ENCODE peak calls at places on chromosomes 5 and 9, in five cellular contexts. W is RWPE1, O is Panc1, A is cardiac fibroblast, M is HFFc6. G is an unnamed sample.

GRCh38 chr9:127116946-127117345 is 5.5 kb downstream of the ANGPTL2 start:
- DNase-seq in W (no peak), O (no peak), A (peak), M (no peak), G (no peak)

GRCh38 chr5:89351975-89352374 is 469.0 kb upstream of the MEF2C start:
- DNase-seq in W (peak), O (no peak), A (peak), M (peak), G (no peak)

GRCh38 chr9:99288830-99289229 is 66.7 kb downstream of the SEC61B start:
- DNase-seq in W (no peak), O (no peak), A (no peak), M (no peak), G (no peak)

GRCh38 chr5:139849942-139850341 is 54.3 kb downstream of the PSD2 start:
- DNase-seq in W (no peak), O (no peak), A (no peak), M (no peak), G (no peak)

GRCh38 chr9:136920069-136920468 is 24.5 kb downstream of the FBXW5 start:
- DNase-seq in W (no peak), O (no peak), A (no peak), M (no peak), G (no peak)

GRCh38 chr5:75856056-75856455 is 138.8 kb upstream of the POC5 start:
- DNase-seq in W (no peak), O (no peak), A (no peak), M (no peak), G (no peak)

GRCh38 chr5:80781356-80781755 is 126.6 kb upstream of the DHFR start:
- DNase-seq in W (no peak), O (no peak), A (peak), M (peak), G (no peak)

GRCh38 chr5:62536232-62536631 is 42.4 kb upstream of the LRRC70 start:
- DNase-seq in W (no peak), O (no peak), A (no peak), M (no peak), G (no peak)

GRCh38 chr5:127358782-127359181 is 68.2 kb downstream of the MEGF10 start:
- DNase-seq in W (no peak), O (no peak), A (peak), M (no peak), G (no peak)

GRCh38 chr5:170147051-170147785 is 41.5 kb downstream of the FOXI1 start:
- DNase-seq in W (no peak), O (no peak), A (no peak), M (no peak), G (no peak)

GRCh38 chr5:167285591-167285990 is 1005.9 kb upstream of the WWC1 start:
- DNase-seq in W (no peak), O (no peak), A (no peak), M (no peak), G (no peak)

GRCh38 chr5:58972301-58972700 is 389.4 kb downstream of the RAB3C start:
- DNase-seq in W (no peak), O (no peak), A (peak), M (no peak), G (no peak)

GRCh38 chr5:179267671-179268071 is 77.6 kb downstream of the ADAMTS2 start:
- DNase-seq in W (no peak), O (no peak), A (no peak), M (no peak), G (no peak)

GRCh38 chr9:72583370-72583769 is 62.0 kb downstream of the TMC1 start:
- DNase-seq in W (no peak), O (no peak), A (no peak), M (no peak), G (no peak)

GRCh38 chr9:116411506-116411905 is 257.9 kb downstream of the PAPPA start:
- DNase-seq in W (no peak), O (no peak), A (no peak), M (no peak), G (no peak)

GRCh38 chr5:14086261-14086660 is 56.9 kb upstream of the TRIO start:
- DNase-seq in W (no peak), O (no peak), A (peak), M (no peak), G (no peak)

GRCh38 chr9:23005061-23005690 is 558.6 kb downstream of the DMRTA1 start:
- DNase-seq in W (no peak), O (no peak), A (no peak), M (no peak), G (no peak)

GRCh38 chr5:51345106-51345505 is 38.1 kb upstream of the ISL1 start:
- DNase-seq in W (peak), O (no peak), A (peak), M (no peak), G (no peak)

GRCh38 chr5:146007270-146007669 is 70.9 kb downstream of the SH3RF2 start:
- DNase-seq in W (no peak), O (no peak), A (peak), M (peak), G (no peak)

GRCh38 chr5:573976-574375 is 38.2 kb upstream of the CEP72 start:
- DNase-seq in W (no peak), O (no peak), A (no peak), M (no peak), G (no peak)

GRCh38 chr5:14476791-14477435 is 104.7 kb upstream of the OTULINL start:
- DNase-seq in W (peak), O (peak), A (peak), M (peak), G (no peak)

GRCh38 chr9:68541568-68541967 is 885 bp upstream of the TMEM252 start:
- DNase-seq in W (no peak), O (no peak), A (no peak), M (no peak), G (no peak)

GRCh38 chr5:144308211-144308610 is 137.5 kb downstream of the KCTD16 start:
- DNase-seq in W (no peak), O (no peak), A (no peak), M (no peak), G (no peak)

GRCh38 chr9:6922124-6922676 is 164.4 kb downstream of the KDM4C start:
- DNase-seq in W (no peak), O (no peak), A (no peak), M (no peak), G (no peak)

GRCh38 chr9:91421022-91421765 is 2.4 kb downstream of the NFIL3 start:
- DNase-seq in W (peak), O (no peak), A (peak), M (no peak), G (peak)

GRCh38 chr9:111661150-111661801 is at the start of gene GNG10:
- DNase-seq in W (peak), O (no peak), A (peak), M (peak), G (peak)

GRCh38 chr5:123157797-123158528 is 68.9 kb downstream of the PRDM6 start:
- DNase-seq in W (peak), O (no peak), A (peak), M (peak), G (no peak)

GRCh38 chr9:95481000-95481399 is 35.8 kb downstream of the PTCH1 start:
- DNase-seq in W (no peak), O (no peak), A (no peak), M (no peak), G (no peak)

GRCh38 chr5:143931389-143931984 is 119.5 kb downstream of the HMHB1 start:
- DNase-seq in W (no peak), O (no peak), A (no peak), M (no peak), G (no peak)

GRCh38 chr9:78584589-78584988 is 287.7 kb downstream of the PSAT1 start:
- DNase-seq in W (no peak), O (no peak), A (no peak), M (no peak), G (no peak)

GRCh38 chr5:119529811-119530210 is 77.5 kb downstream of the HSD17B4 start:
- DNase-seq in W (no peak), O (no peak), A (no peak), M (no peak), G (no peak)

GRCh38 chr9:127452481-127453092 is 1.3 kb downstream of the LRSAM1 start:
- DNase-seq in W (no peak), O (no peak), A (peak), M (peak), G (no peak)

GRCh38 chr9:137149942-137150484 is 11.1 kb downstream of the GRIN1 start:
- DNase-seq in W (no peak), O (no peak), A (no peak), M (no peak), G (no peak)

GRCh38 chr9:136658849-136659535 is 3.7 kb upstream of the EGFL7 start:
- DNase-seq in W (no peak), O (no peak), A (no peak), M (no peak), G (no peak)

GRCh38 chr9:16030513-16031185 is 477.8 kb downstream of the CCDC171 start:
- DNase-seq in W (peak), O (peak), A (peak), M (peak), G (no peak)

GRCh38 chr5:164256954-164257353 is 751.5 kb downstream of the MAT2B start:
- DNase-seq in W (no peak), O (no peak), A (no peak), M (no peak), G (no peak)

GRCh38 chr5:152072076-152072475 is 147.4 kb upstream of the GLRA1 start:
- DNase-seq in W (no peak), O (no peak), A (no peak), M (no peak), G (no peak)

GRCh38 chr9:16720386-16720785 is 150.1 kb downstream of the BNC2 start:
- DNase-seq in W (no peak), O (no peak), A (peak), M (no peak), G (no peak)

GRCh38 chr5:94468531-94468930 is 149.9 kb downstream of the KIAA0825 start:
- DNase-seq in W (no peak), O (no peak), A (no peak), M (no peak), G (no peak)
- TF ChIP-seq CTCF in W (no peak), O (no peak), A (no peak), M (no peak), G (no peak)

DNA sequence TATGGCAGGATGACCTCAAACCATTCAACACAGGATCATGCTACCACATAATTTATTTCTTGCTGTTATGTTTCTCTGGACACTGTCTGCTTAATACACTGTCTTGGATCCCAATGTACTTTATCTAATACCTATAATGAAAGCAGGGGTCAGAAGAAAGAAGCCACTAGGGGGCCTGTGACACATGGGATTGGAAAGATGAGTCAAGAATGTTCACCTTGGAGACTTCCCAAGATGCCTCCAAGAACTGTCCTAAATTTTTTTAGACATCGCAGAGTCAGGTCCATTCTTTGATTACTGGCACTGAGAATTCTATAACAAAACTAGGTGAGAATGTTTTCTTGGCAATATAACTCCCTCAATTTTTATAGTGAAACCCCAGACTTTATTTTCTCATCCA is 305.8 kb upstream of the SMARCA2 start:
- DNase-seq in W (no peak), O (no peak), A (peak), M (no peak), G (no peak)
- TF ChIP-seq CTCF in W (peak), O (no peak), A (no peak), M (peak), G (peak)

GRCh38 chr5:158899792-158900191 is 199.9 kb downstream of the EBF1 start:
- DNase-seq in W (no peak), O (no peak), A (peak), M (no peak), G (no peak)

GRCh38 chr5:158897444-158898160 is 202.1 kb downstream of the EBF1 start:
- DNase-seq in W (no peak), O (no peak), A (no peak), M (no peak), G (no peak)

GRCh38 chr5:158899201-158899600 is 200.5 kb downstream of the EBF1 start:
- DNase-seq in W (no peak), O (no peak), A (no peak), M (no peak), G (no peak)

GRCh38 chr5:158898185-158899177 is 201.2 kb downstream of the EBF1 start:
- DNase-seq in W (no peak), O (no peak), A (peak), M (no peak), G (no peak)

GRCh38 chr5:158895573-158895972 is 204.1 kb downstream of the EBF1 start:
- DNase-seq in W (no peak), O (no peak), A (peak), M (no peak), G (no peak)
- TF ChIP-seq CTCF in W (no peak), O (no peak), A (peak), M (no peak), G (no peak)

DNA sequence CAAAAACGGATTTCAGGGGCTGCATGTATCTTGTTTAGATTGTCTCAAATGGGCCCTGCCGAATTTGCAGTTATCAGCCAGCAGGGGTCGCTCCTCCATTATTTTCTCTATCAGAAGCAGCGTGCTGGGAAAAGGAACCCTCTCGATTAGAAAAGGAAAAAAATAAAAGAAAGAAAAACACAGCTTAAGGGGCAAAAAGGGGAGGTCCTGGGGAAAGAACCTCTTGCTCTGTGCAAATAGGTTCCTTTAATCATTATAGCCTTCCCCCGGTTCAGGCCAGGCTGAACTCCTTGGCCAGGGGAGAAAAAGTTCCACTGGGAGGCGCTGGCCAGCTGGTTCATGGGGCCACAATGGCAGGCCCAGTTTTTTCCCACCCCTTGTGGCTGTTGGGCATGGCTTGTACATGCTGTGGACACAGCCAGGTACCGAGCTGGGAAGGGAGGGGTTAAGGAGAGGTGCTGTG is 25.0 kb upstream of the CAPSL start:
- DNase-seq in W (no peak), O (no peak), A (peak), M (peak), G (no peak)
- TF ChIP-seq CTCF in W (peak), O (peak), A (peak), M (peak), G (peak)

GRCh38 chr5:7926296-7926695 is 57.3 kb downstream of the MTRR start:
- DNase-seq in W (no peak), O (no peak), A (peak), M (peak), G (no peak)
- TF ChIP-seq CTCF in W (no peak), O (no peak), A (no peak), M (no peak), G (no peak)

DNA sequence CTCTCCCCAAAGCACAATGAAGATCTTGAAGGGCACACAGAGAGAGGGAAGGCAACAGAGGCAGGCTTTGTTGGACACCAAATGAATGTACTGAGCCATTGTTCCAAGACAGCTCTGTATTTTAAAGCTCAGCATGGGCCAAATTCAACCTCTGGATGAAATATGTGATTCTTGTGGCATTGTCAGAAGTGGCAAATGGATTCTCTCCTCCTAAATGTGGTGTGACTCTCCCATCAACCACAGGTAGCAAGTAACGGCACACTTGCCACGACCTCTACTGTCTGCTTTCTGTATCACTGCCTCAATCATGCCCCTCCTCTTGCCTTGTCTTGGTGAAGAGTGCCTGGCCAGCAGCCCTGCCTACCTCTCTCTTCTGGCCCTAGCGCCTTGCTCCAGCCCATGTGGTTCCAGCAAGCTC is 6.1 kb upstream of the MOB3B start:
- DNase-seq in W (no peak), O (no peak), A (no peak), M (no peak), G (no peak)
- TF ChIP-seq CTCF in W (no peak), O (no peak), A (peak), M (peak), G (peak)

DNA sequence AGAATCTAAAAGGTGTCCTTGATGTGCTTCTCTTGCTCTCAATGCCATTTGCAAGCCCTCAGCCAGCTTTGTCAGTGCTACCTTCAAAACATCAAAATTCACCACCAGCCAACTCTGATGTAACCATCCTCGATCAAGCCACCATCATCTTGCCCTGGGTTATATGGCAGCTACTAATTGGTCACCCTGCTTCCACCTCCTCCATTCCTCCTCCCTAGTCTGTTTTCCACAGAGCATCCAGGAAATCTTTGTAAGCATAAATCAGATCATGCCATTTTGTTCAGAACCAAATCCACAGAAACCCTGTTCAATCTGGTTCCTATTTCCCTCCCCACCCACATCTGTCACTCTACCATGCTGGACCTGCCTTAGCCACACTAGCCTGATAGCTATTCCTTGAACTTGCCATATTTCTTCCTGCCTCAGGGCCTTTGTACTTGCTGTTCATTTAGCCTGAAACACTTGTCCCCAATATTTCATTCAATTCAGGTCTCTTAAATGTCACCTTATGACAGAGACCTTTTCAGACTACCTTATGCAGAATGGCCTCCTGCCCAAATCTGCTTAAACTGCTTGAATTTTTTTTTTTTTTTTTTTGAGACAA is 1.9 kb upstream of the B4GALT1 start:
- DNase-seq in W (no peak), O (no peak), A (no peak), M (no peak), G (no peak)
- TF ChIP-seq CTCF in W (no peak), O (no peak), A (no peak), M (no peak), G (no peak)

DNA sequence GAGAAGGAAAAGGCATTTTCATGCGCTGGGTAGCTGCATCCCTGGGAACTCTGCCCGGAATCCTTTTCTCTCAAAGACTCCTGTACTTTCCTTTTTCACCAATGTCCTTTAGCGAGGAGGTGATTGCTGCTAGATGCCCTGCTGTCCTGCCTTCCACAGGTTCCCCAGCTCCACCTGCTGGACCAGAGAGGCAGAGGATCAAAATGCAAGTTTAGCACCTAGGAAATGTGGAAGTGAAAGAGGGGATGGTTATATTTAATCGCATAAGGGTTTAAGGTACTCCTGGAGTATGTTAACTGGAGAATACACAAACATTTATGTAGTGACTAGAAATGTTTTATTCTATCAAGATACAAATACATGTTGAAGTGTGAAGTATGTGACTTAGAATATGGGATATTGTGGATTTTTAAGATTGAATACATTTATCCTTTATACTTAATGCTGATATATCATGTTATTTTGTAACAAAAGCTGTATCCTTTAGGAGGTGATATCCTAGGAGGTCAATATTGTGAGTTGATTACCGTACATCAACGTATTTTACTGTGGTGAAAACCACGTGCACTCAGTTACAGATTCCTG is 145.8 kb downstream of the ARHGAP26 start:
- DNase-seq in W (peak), O (peak), A (peak), M (peak), G (peak)
- TF ChIP-seq CTCF in W (peak), O (peak), A (peak), M (peak), G (peak)

DNA sequence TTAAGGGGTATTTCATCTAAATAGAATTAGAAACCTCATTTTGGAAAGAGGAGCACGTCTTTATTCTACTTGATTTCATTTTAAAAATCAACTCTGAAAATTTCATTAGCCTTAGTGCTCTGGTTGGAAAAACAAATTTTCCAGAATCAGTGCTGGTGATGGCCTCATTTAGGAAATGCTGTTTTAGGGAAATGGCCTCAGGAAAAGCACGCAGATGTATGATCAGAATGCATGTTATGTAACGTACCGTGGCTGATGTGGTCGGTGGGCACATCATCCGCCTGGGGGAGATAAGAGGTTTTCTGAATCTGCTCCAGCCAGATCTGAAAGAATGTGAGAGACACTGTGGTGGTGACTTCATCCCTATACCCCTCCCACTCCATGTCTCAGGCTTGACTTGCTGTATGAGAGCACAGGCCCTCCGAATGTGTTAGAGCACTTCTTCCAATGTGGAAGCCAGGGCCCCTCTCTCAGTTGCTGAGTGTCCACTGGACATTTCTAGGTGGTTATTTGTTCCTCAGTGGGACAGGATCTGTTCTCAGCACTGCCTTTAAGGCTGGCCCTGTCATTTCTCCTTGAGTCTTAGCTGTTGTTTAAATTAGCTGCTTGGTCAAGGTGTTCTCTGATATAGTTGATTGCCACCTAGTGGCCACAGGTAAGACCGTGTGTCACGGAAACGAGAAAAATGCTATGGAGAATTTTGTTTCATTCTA is 96.5 kb downstream of the ARHGAP26 start:
- DNase-seq in W (peak), O (peak), A (peak), M (peak), G (peak)
- TF ChIP-seq CTCF in W (peak), O (peak), A (peak), M (peak), G (peak)